ENCODE peak calls at places on chromosomes 3 and 15, in seven cellular contexts. One of them, this sample, is unnamed. For H3K4me1, the result is how much of the 10 kb centered on the place peaks cover.

GRCh38 chr3:113205481-113205880 is 5.9 kb upstream of the BOC start:
- DNase-seq in A549: no peak
- DNase-seq in CD4-positive, CD25-positive, alpha-beta regulatory T cell: no peak
- DNase-seq in Peyer's patch: no peak
- DNase-seq in PC-3: peak
- DNase-seq in psoas muscle: no peak
- DNase-seq in IMR-90: no peak
- DNase-seq in this sample: no peak

GRCh38 chr3:122030381-122031122 is 8.5 kb upstream of the ILDR1 start:
- DNase-seq in A549: no peak
- DNase-seq in CD4-positive, CD25-positive, alpha-beta regulatory T cell: no peak
- DNase-seq in Peyer's patch: no peak
- DNase-seq in PC-3: no peak
- DNase-seq in psoas muscle: no peak
- DNase-seq in IMR-90: peak
- DNase-seq in this sample: no peak

GRCh38 chr15:60945196-60945595 is 283.9 kb downstream of the RORA start:
- DNase-seq in A549: no peak
- DNase-seq in CD4-positive, CD25-positive, alpha-beta regulatory T cell: no peak
- DNase-seq in Peyer's patch: no peak
- DNase-seq in PC-3: no peak
- DNase-seq in psoas muscle: peak
- DNase-seq in IMR-90: no peak
- DNase-seq in this sample: peak

GRCh38 chr15:28881170-28881569 is 4.6 kb upstream of the APBA2 start:
- DNase-seq in A549: peak
- DNase-seq in CD4-positive, CD25-positive, alpha-beta regulatory T cell: no peak
- DNase-seq in Peyer's patch: no peak
- DNase-seq in PC-3: peak
- DNase-seq in psoas muscle: no peak
- DNase-seq in IMR-90: peak
- DNase-seq in this sample: no peak

GRCh38 chr3:59472541-59472940 is 422.7 kb upstream of the CFAP20DC start:
- DNase-seq in A549: no peak
- DNase-seq in CD4-positive, CD25-positive, alpha-beta regulatory T cell: no peak
- DNase-seq in Peyer's patch: no peak
- DNase-seq in PC-3: no peak
- DNase-seq in psoas muscle: no peak
- DNase-seq in IMR-90: no peak
- DNase-seq in this sample: no peak

GRCh38 chr15:82942691-82943090 is 9.8 kb downstream of the HOMER2 start:
- DNase-seq in A549: peak
- DNase-seq in CD4-positive, CD25-positive, alpha-beta regulatory T cell: no peak
- DNase-seq in Peyer's patch: no peak
- DNase-seq in PC-3: peak
- DNase-seq in psoas muscle: peak
- DNase-seq in IMR-90: no peak
- DNase-seq in this sample: peak

GRCh38 chr3:9173445-9173844 is 76.0 kb downstream of the SRGAP3 start:
- DNase-seq in A549: no peak
- DNase-seq in CD4-positive, CD25-positive, alpha-beta regulatory T cell: no peak
- DNase-seq in Peyer's patch: no peak
- DNase-seq in PC-3: no peak
- DNase-seq in psoas muscle: no peak
- DNase-seq in IMR-90: no peak
- DNase-seq in this sample: no peak

GRCh38 chr3:153209596-153209995 is 47.6 kb downstream of the RAP2B start:
- DNase-seq in A549: peak
- DNase-seq in CD4-positive, CD25-positive, alpha-beta regulatory T cell: no peak
- DNase-seq in Peyer's patch: no peak
- DNase-seq in PC-3: peak
- DNase-seq in psoas muscle: peak
- DNase-seq in IMR-90: peak
- DNase-seq in this sample: no peak

GRCh38 chr3:194472290-194472920 is 14.4 kb downstream of the ATP13A3 start:
- DNase-seq in A549: peak
- DNase-seq in CD4-positive, CD25-positive, alpha-beta regulatory T cell: peak
- DNase-seq in Peyer's patch: no peak
- DNase-seq in PC-3: peak
- DNase-seq in psoas muscle: no peak
- DNase-seq in IMR-90: peak
- DNase-seq in this sample: peak

GRCh38 chr3:170642882-170643601 is 57.2 kb upstream of the SLC7A14 start:
- DNase-seq in A549: no peak
- DNase-seq in CD4-positive, CD25-positive, alpha-beta regulatory T cell: no peak
- DNase-seq in Peyer's patch: no peak
- DNase-seq in PC-3: no peak
- DNase-seq in psoas muscle: no peak
- DNase-seq in IMR-90: no peak
- DNase-seq in this sample: no peak

GRCh38 chr3:59486468-59486964 is 436.7 kb upstream of the CFAP20DC start:
- DNase-seq in A549: no peak
- DNase-seq in CD4-positive, CD25-positive, alpha-beta regulatory T cell: no peak
- DNase-seq in Peyer's patch: no peak
- DNase-seq in PC-3: no peak
- DNase-seq in psoas muscle: no peak
- DNase-seq in IMR-90: no peak
- DNase-seq in this sample: no peak

DNA sequence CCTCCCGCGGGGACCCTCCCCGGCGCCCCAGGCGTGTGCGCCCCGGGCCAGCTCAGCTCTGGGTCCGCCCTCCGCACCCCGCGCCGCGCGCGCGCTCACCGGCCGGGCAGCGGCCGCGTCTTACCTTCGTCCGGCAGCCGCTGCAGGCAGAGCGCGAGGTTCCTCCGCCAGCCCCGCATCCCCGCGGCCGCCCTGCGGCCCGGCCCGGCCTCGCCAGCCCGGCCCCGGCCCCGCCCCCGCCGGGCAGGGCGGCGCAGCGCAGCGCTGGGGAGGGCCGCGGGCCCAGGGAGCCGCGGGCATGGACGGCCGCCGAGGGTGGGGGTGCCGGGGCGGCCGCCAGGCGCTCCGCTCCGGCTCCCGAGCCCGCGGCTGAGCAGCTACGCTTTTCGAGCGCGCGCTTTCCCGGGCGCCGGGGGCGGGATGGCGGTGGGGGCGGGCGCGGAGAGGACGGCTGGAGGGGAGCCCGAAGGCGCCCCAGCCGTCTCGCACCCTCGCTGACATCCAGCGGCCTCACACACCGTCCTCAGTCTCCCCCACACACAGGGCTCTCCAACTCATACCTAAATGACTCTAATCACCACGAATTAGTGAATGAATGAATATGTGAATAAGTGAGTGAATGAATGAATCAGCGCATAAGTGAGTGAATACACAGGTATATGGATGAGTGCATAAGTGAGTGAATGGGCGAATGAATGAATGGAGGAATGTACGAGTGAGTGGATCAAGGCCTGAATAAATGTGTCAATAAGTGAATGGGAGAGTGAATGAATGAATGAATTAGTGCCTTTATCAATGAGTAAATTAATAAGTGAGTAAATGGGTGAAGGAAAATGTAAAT is 48.5 kb upstream of the CCDC174 start:
- DNase-seq in A549: no peak
- DNase-seq in CD4-positive, CD25-positive, alpha-beta regulatory T cell: no peak
- DNase-seq in Peyer's patch: no peak
- DNase-seq in PC-3: peak
- DNase-seq in psoas muscle: no peak
- DNase-seq in IMR-90: no peak
- DNase-seq in this sample: peak
- H3K4me3 ChIP-seq in A549: peak
- H3K4me3 ChIP-seq in CD4-positive, CD25-positive, alpha-beta regulatory T cell: no peak
- H3K4me3 ChIP-seq in Peyer's patch: no peak
- H3K4me3 ChIP-seq in PC-3: peak
- H3K4me3 ChIP-seq in psoas muscle: peak
- H3K4me3 ChIP-seq in IMR-90: no peak
- H3K4me3 ChIP-seq in this sample: no peak

DNA sequence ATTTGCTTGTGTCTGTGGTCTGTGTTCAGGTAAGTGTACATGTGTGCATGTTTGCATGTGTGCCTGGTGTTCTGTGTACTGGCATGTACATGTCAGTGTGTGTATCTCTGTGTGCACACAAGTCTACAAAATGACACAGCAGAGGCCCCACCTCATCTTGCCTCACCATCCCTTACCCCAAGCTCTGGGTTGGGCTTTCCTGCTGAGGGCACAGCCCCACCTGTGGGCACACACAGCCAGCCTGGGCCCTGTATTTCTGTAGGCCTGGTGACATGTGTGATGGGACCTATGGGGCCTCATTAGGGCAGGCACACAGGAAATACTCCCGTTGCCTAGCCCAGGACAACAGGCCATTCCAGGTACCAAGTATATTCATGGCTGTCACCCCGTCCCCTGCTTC is 13.5 kb downstream of the VIPR1 start:
- DNase-seq in A549: no peak
- DNase-seq in CD4-positive, CD25-positive, alpha-beta regulatory T cell: no peak
- DNase-seq in Peyer's patch: no peak
- DNase-seq in PC-3: no peak
- DNase-seq in psoas muscle: no peak
- DNase-seq in IMR-90: no peak
- DNase-seq in this sample: no peak
- H3K27ac ChIP-seq in A549: no peak
- H3K27ac ChIP-seq in CD4-positive, CD25-positive, alpha-beta regulatory T cell: no peak
- H3K27ac ChIP-seq in Peyer's patch: peak
- H3K27ac ChIP-seq in PC-3: no peak
- H3K27ac ChIP-seq in psoas muscle: no peak
- H3K27ac ChIP-seq in IMR-90: no peak
- H3K27ac ChIP-seq in this sample: no peak

GRCh38 chr15:39415634-39416033 is 165.2 kb upstream of the THBS1 start:
- DNase-seq in A549: no peak
- DNase-seq in CD4-positive, CD25-positive, alpha-beta regulatory T cell: no peak
- DNase-seq in Peyer's patch: no peak
- DNase-seq in PC-3: no peak
- DNase-seq in psoas muscle: no peak
- DNase-seq in IMR-90: no peak
- DNase-seq in this sample: no peak
- H3K4me1 ChIP-seq in A549: under half
- H3K4me1 ChIP-seq in CD4-positive, CD25-positive, alpha-beta regulatory T cell: under half
- H3K4me1 ChIP-seq in Peyer's patch: under half
- H3K4me1 ChIP-seq in PC-3: under half
- H3K4me1 ChIP-seq in psoas muscle: under half
- H3K4me1 ChIP-seq in IMR-90: under half
- H3K4me1 ChIP-seq in this sample: under half

GRCh38 chr3:168467085-168467714 is 371.5 kb upstream of the GOLIM4 start:
- DNase-seq in A549: peak
- DNase-seq in CD4-positive, CD25-positive, alpha-beta regulatory T cell: no peak
- DNase-seq in Peyer's patch: no peak
- DNase-seq in PC-3: peak
- DNase-seq in psoas muscle: no peak
- DNase-seq in IMR-90: peak
- DNase-seq in this sample: peak
- H3K4me3 ChIP-seq in A549: no peak
- H3K4me3 ChIP-seq in CD4-positive, CD25-positive, alpha-beta regulatory T cell: no peak
- H3K4me3 ChIP-seq in Peyer's patch: no peak
- H3K4me3 ChIP-seq in PC-3: no peak
- H3K4me3 ChIP-seq in psoas muscle: no peak
- H3K4me3 ChIP-seq in IMR-90: no peak
- H3K4me3 ChIP-seq in this sample: no peak

This sample was measured in body of pancreas.